ENCODE peak calls at places on chromosomes 4 and X, in nine cellular contexts. C is H4; B is HT1080; Y is nephron progenitor cell; S is CD4-positive, alpha-beta T cell; Q is Right ventricle myocardium superior; J is SIG-M5; U is GM06990; W is H54. T is an unnamed sample.
A peak's percentile ranks its signal among the peaks of the same experiment; 100 is the strongest.

GRCh38 chr4:172726001-172726423 is 442.6 kb upstream of the GALNT7 start:
- DNase-seq in C (no peak), B (no peak), Y (peak; percentile 1), S (no peak), Q (no peak), J (no peak), U (no peak), W (no peak), T (peak; percentile 38)

GRCh38 chrX:96183843-96184242 is 500.8 kb upstream of the DIAPH2 start:
- DNase-seq in C (peak; percentile 17), B (peak; percentile 0), Y (no peak), S (no peak), Q (no peak), J (no peak), U (no peak), W (no peak), T (peak; percentile 52)

GRCh38 chrX:151543706-151544105 is 19.8 kb upstream of the PASD1 start:
- DNase-seq in C (no peak), B (peak; percentile 50), Y (no peak), S (no peak), Q (no peak), J (no peak), U (no peak), W (no peak), T (peak; percentile 15)

GRCh38 chr4:72895408-72895807 is 174.1 kb downstream of the COX18 start:
- DNase-seq in C (no peak), B (no peak), Y (no peak), S (no peak), Q (no peak), J (no peak), U (no peak), W (no peak), T (no peak)

GRCh38 chr4:71202703-71203102 is 136.1 kb upstream of the SLC4A4 start:
- DNase-seq in C (no peak), B (no peak), Y (no peak), S (no peak), Q (no peak), J (no peak), U (no peak), W (no peak), T (no peak)

GRCh38 chr4:20487446-20487845 is 212.8 kb upstream of the PACRGL start:
- DNase-seq in C (no peak), B (no peak), Y (no peak), S (no peak), Q (no peak), J (no peak), U (no peak), W (no peak), T (no peak)

GRCh38 chr4:40969499-40969898 is 219.7 kb downstream of the NSUN7 start:
- DNase-seq in C (no peak), B (no peak), Y (no peak), S (no peak), Q (no peak), J (no peak), U (no peak), W (no peak), T (no peak)

GRCh38 chr4:80192252-80192866 is 4.9 kb upstream of the PRDM8 start:
- DNase-seq in C (no peak), B (no peak), Y (no peak), S (no peak), Q (no peak), J (no peak), U (no peak), W (no peak), T (no peak)

GRCh38 chr4:128658214-128658621 is 151.3 kb upstream of the JADE1 start:
- DNase-seq in C (no peak), B (no peak), Y (no peak), S (no peak), Q (no peak), J (no peak), U (no peak), W (no peak), T (peak; percentile 6)

GRCh38 chr4:67721770-67722597 is 21.0 kb upstream of the UBA6 start:
- DNase-seq in C (peak; percentile 74), B (peak; percentile 92), Y (no peak), S (no peak), Q (no peak), J (no peak), U (no peak), W (no peak), T (peak; percentile 33)

GRCh38 chr4:105149771-105150170 is 3.1 kb downstream of the TET2 start:
- DNase-seq in C (no peak), B (no peak), Y (no peak), S (no peak), Q (no peak), J (no peak), U (no peak), W (no peak), T (no peak)

GRCh38 chr4:98482847-98483806 is 175.3 kb downstream of the TSPAN5 start:
- DNase-seq in C (no peak), B (peak; percentile 94), Y (no peak), S (no peak), Q (no peak), J (no peak), U (peak; percentile 57), W (no peak), T (no peak)

GRCh38 chr4:62717144-62717543 is 1517.0 kb downstream of the ADGRL3 start:
- DNase-seq in C (no peak), B (no peak), Y (no peak), S (no peak), Q (no peak), J (no peak), U (no peak), W (no peak), T (peak; percentile 7)

GRCh38 chr4:78121338-78121904 is 64.3 kb downstream of the FRAS1 start:
- DNase-seq in C (no peak), B (no peak), Y (no peak), S (no peak), Q (peak; percentile 67), J (no peak), U (no peak), W (no peak), T (peak; percentile 28)

GRCh38 chr4:37666625-37667071 is 19.5 kb downstream of the RELL1 start:
- DNase-seq in C (peak; percentile 90), B (peak; percentile 98), Y (no peak), S (no peak), Q (no peak), J (no peak), U (no peak), W (peak; percentile 57), T (peak; percentile 46)

GRCh38 chrX:30530591-30530990 is 47.0 kb downstream of the TASL start:
- DNase-seq in C (no peak), B (peak; percentile 46), Y (no peak), S (no peak), Q (no peak), J (no peak), U (no peak), W (no peak), T (no peak)

GRCh38 chr4:6785572-6785925 is 3.0 kb downstream of the KIAA0232 start:
- DNase-seq in C (no peak), B (no peak), Y (no peak), S (no peak), Q (no peak), J (no peak), U (no peak), W (no peak), T (no peak)

GRCh38 chrX:38138900-38139299 is 81.8 kb downstream of the SRPX start:
- DNase-seq in C (no peak), B (no peak), Y (no peak), S (no peak), Q (no peak), J (no peak), U (no peak), W (no peak), T (no peak)

GRCh38 chr4:8330821-8331566 is 61.4 kb downstream of the HTRA3 start:
- DNase-seq in C (no peak), B (no peak), Y (no peak), S (peak; percentile 14), Q (peak; percentile 89), J (no peak), U (no peak), W (no peak), T (no peak)

GRCh38 chrX:150546711-150547153 is 21.7 kb upstream of the MTM1 start:
- DNase-seq in C (no peak), B (no peak), Y (no peak), S (peak; percentile 44), Q (no peak), J (no peak), U (no peak), W (no peak), T (peak; percentile 61)

GRCh38 chr4:98522603-98523395 is 135.6 kb downstream of the TSPAN5 start:
- DNase-seq in C (no peak), B (peak; percentile 91), Y (no peak), S (no peak), Q (no peak), J (no peak), U (no peak), W (peak; percentile 20), T (no peak)

GRCh38 chrX:42720209-42720608 is 57.8 kb downstream of the PPP1R2C start:
- DNase-seq in C (no peak), B (no peak), Y (no peak), S (no peak), Q (no peak), J (no peak), U (no peak), W (no peak), T (no peak)

GRCh38 chrX:11770320-11770719 is 12.3 kb downstream of the MSL3 start:
- DNase-seq in C (peak; percentile 56), B (peak; percentile 33), Y (peak; percentile 15), S (peak; percentile 46), Q (peak; percentile 43), J (no peak), U (no peak), W (no peak), T (peak; percentile 53)

GRCh38 chr4:88690355-88690754 is 7.3 kb downstream of the NAP1L5 start:
- DNase-seq in C (no peak), B (peak; percentile 67), Y (no peak), S (no peak), Q (no peak), J (no peak), U (no peak), W (no peak), T (peak; percentile 13)

GRCh38 chr4:38670061-38670894 is 6.3 kb downstream of the KLF3 start:
- DNase-seq in C (no peak), B (no peak), Y (no peak), S (no peak), Q (no peak), J (no peak), U (no peak), W (no peak), T (no peak)

GRCh38 chr4:86357608-86358007 is 2.2 kb downstream of the MAPK10 start:
- DNase-seq in C (no peak), B (no peak), Y (no peak), S (no peak), Q (no peak), J (no peak), U (no peak), W (no peak), T (peak; percentile 40)

GRCh38 chrX:45771114-45771513 is 570.4 kb upstream of the DIPK2B start:
- DNase-seq in C (peak; percentile 96), B (peak; percentile 95), Y (no peak), S (no peak), Q (no peak), J (no peak), U (no peak), W (no peak), T (peak; percentile 86)

GRCh38 chr4:46993075-46994006 is at the start of gene GABRA4:
- DNase-seq in C (no peak), B (no peak), Y (peak; percentile 55), S (no peak), Q (peak; percentile 21), J (no peak), U (peak; percentile 59), W (no peak), T (peak; percentile 58)

GRCh38 chrX:72105436-72105835 is 26.3 kb downstream of the RTL5 start:
- DNase-seq in C (no peak), B (no peak), Y (no peak), S (no peak), Q (no peak), J (no peak), U (peak; percentile 44), W (no peak), T (no peak)